ENCODE peak calls at places on chromosomes 4 and X, in four cellular contexts. F is H1, L is SK-N-SH, Z is K562. X is an unnamed sample.
A peak's percentile ranks its signal among the peaks of the same experiment; 100 is the strongest.

GRCh38 chr4:149884529-149885206 is 69.0 kb upstream of the IQCM start:
- DNase-seq in L (no peak), F (no peak), Z (no peak), X (no peak)

GRCh38 chr4:182917182-182918043 is at the start of gene DCTD:
- DNase-seq in Z (peak; percentile 84), L (peak; percentile 91), F (peak; percentile 74), X (no peak)

GRCh38 chr4:158809611-158810486 is 41.0 kb downstream of the FNIP2 start:
- DNase-seq in Z (peak; percentile 36), F (no peak), L (no peak), X (peak; percentile 6)

GRCh38 chr4:109434007-109434792 is 585 bp downstream of the SEC24B start:
- DNase-seq in F (peak; percentile 56), Z (peak; percentile 59), L (peak; percentile 64), X (no peak)

GRCh38 chr4:100569196-100569595 is 51.4 kb upstream of the EMCN start:
- DNase-seq in F (no peak), Z (no peak), L (no peak), X (no peak)

GRCh38 chr4:2348786-2349185 is 69.7 kb downstream of the ZFYVE28 start:
- DNase-seq in Z (no peak), F (no peak), L (no peak), X (no peak)

GRCh38 chrX:11423362-11423818 is 130.2 kb downstream of the AMELX start:
- DNase-seq in Z (peak; percentile 79), L (no peak), F (no peak), X (no peak)

GRCh38 chr4:2948895-2949781 is 14.1 kb downstream of the NOP14 start:
- DNase-seq in Z (no peak), F (no peak), L (no peak), X (peak; percentile 22)

GRCh38 chrX:77788050-77788449 is 2.0 kb upstream of the ATRX start:
- DNase-seq in F (no peak), Z (peak; percentile 39), L (no peak), X (peak; percentile 26)

GRCh38 chr4:22556411-22556969 is 40.6 kb upstream of the ADGRA3 start:
- DNase-seq in L (no peak), Z (no peak), F (no peak), X (no peak)

GRCh38 chrX:84339507-84340364 is 151.7 kb upstream of the RPS6KA6 start:
- DNase-seq in L (peak; percentile 6), Z (peak; percentile 4), F (no peak), X (no peak)

GRCh38 chrX:148203531-148203930 is 222.4 kb downstream of the FMR1NB start:
- DNase-seq in L (no peak), F (no peak), Z (no peak), X (no peak)

GRCh38 chr4:107853444-107854325 is 29.0 kb downstream of the SGMS2 start:
- DNase-seq in Z (no peak), L (no peak), F (no peak), X (peak; percentile 42)

GRCh38 chr4:30256105-30256828 is 463.9 kb upstream of the PCDH7 start:
- DNase-seq in Z (no peak), L (no peak), F (no peak), X (no peak)

GRCh38 chr4:94690851-94691254 is 66.9 kb upstream of the BMPR1B start:
- DNase-seq in L (no peak), Z (no peak), F (no peak), X (no peak)

GRCh38 chr4:106603471-106603870 is 234.9 kb upstream of the GIMD1 start:
- DNase-seq in F (no peak), L (no peak), Z (no peak), X (no peak)

DNA sequence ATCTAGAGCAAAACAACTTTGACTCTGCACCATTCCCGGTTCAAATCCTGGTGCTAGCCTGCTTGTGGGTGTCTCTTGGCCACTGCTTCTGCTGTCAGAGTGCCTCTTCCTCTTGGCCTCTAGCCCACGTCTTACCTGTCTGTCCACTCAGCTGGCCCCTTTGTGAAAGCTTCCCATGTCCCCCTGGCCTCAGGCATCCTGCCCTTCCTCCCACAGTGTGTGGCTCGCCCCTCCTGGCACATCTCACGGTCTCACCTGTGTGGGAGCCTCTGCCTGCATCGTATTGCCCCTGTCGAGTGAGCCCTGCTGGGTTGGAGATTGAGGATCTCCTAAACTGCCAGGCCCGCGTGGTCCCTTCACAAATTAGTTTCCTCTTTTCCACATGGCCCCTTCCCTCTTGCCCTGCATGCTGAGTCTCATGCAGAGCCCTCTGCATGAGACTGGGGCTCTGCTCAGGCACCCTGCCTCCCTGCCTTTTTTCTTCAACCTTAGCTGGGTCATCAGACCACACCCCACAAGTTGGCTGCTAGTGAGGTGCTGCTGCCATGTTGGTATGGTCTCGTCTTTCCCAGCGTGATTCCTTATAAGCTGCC is 53.7 kb upstream of the TADA2B start:
- DNase-seq in F (no peak), Z (no peak), L (no peak), X (no peak)
- H3K4me1 ChIP-seq in F (peaks cover 10% of the 10 kb centered on the region), Z (peaks cover 39% of the 10 kb centered on the region), L (peaks cover 66% of the 10 kb centered on the region), X (peaks cover 40% of the 10 kb centered on the region)

DNA sequence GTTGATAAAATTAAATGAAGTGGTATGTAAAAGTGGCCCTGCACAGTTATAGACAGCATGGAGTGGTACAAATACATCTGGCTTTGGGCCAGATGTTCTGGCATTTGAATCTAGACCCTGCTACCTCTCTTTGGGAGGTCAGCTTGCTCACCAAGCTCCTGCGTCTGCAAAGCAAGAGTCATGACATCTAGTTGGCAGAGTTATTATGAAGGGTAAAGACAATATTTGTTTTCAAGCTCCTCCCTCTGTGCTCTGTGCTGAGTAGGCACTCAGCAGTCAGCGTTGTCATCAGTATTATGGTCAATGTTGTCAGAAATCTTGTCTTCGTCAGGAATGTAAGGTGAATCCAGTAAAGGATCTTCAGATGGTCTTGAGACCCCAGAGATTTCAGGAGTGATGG is 55.8 kb downstream of the CCNI start:
- DNase-seq in L (no peak), Z (no peak), F (no peak), X (no peak)
- H3K9ac ChIP-seq in L (no peak overlapping the region), Z (no peak overlapping the region), F (no peak overlapping the region), X (no peak overlapping the region)

GRCh38 chr4:118981171-118981838 is 92.7 kb downstream of the SYNPO2 start:
- DNase-seq in L (no peak), F (no peak), Z (no peak), X (no peak)
- TF ChIP-seq POLR2AphosphoS5 in L (no peak), F (no peak), Z (no peak), X (no peak)

DNA sequence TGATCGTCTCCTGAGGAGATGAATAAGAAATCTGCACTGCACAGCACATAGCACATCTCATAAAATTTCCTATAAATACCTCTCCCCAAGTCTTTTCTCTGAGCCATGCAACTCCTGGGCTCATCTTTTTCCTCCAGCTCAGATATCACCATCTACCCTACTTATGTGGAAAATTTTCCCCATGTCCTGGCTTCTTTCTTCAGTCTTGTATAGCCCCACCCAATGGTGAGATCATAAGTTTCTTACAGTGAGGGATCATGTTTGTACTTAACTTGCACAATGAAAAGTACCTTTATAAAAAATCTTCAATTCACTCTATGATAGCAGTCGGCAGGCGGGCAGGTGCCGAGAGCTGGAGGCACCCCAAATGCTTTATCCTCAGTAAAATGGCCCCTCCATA is 198.6 kb upstream of the S100G start:
- DNase-seq in F (no peak), Z (no peak), L (no peak), X (no peak)
- H3K4me1 ChIP-seq in F (no peaks in the 10 kb centered on the region), Z (no peaks in the 10 kb centered on the region), L (peaks cover 2% of the 10 kb centered on the region), X (no peaks in the 10 kb centered on the region)

GRCh38 chr4:176906693-176907092 is 114.0 kb upstream of the VEGFC start:
- DNase-seq in Z (no peak), F (no peak), L (no peak), X (no peak)

GRCh38 chr4:176897226-176897625 is 104.5 kb upstream of the VEGFC start:
- DNase-seq in F (no peak), L (no peak), Z (no peak), X (no peak)

GRCh38 chr4:176898791-176899190 is 106.1 kb upstream of the VEGFC start:
- DNase-seq in Z (no peak), F (no peak), L (no peak), X (no peak)

DNA sequence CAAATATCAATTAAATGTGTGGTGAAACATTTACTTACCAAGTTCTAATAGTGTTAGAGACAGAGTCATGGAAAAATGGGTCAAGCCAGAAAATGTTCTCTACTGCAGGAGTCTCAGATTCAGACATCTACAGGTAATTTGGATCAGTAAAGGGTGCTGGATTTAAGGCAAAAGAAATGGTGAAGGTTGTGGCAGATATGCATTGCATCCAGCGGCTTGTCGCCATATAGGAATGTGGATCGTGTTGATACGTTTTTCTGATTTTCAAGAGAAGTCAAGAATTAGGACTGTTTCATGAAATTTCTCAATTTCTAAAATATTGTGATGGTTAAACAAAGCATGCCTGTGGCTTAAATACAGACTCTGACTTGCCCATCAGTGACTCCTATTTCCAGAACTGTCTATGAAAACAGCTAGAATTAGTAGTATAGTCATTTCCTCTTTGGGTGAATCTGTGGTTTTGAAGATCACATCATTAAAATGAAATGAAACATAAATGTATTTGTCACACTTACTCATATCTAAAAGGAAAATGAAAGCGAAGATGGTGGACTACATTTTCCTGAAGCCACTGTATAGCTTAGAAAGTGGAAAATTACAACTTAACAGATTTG is 110.1 kb upstream of the VEGFC start:
- DNase-seq in Z (no peak), F (no peak), L (no peak), X (no peak)
- H3K9ac ChIP-seq in Z (no peak overlapping the region), F (no peak overlapping the region), L (peak overlapping the region; percentile 65), X (no peak overlapping the region)

DNA sequence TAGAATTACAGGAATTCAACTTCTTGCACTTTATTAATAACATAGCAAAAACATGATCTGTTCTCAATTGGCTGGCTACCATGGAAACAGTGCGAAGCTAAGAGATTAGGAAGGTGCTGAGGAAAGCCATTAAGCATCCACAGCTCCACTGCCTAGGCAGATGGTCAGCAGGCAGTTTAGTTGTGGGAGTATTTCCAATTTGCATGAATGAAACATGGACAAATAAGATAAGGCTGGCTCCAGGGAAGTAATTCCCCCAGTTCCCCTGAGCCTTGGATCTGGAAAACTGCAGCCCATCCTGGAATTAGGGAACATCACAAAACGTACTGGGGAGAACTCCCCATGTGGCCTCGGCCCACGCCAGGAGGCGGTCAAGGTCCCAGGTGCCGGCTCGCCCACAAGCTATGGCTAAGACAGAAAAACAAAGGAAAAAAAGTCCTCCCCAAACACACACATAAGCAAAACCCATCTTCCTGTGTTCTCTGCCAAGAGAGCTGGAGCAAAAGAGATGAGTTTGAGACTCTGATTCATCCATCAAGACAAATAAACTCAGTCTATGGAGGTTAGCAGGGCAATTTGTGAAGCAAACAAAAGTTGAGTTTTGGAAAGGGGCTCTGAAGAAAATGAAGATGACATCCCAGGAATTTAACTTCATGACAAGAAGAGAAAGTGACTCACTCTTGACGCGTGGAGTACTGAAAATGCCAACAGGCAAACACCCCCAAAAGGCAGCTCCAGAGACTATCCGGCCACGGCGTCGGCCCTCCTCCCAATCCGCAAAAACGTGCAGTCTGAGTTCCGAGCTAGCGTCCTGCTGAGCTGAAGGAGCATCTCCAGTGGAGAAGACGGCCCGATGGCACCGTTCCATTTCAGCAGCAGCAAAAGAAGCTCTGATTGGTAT is 45.1 kb downstream of the IGFBP7 start:
- DNase-seq in L (peak; percentile 50), Z (no peak), F (no peak), X (no peak)
- TF ChIP-seq POLR2AphosphoS5 in L (no peak), Z (no peak), F (no peak), X (no peak)

GRCh38 chrX:46959101-46959500 is 46.9 kb downstream of the JADE3 start:
- DNase-seq in L (no peak), Z (no peak), F (no peak), X (no peak)
- H3K4me1 ChIP-seq in L (peaks cover 5% of the 10 kb centered on the region), Z (no peaks in the 10 kb centered on the region), F (peaks cover 6% of the 10 kb centered on the region), X (peaks cover 13% of the 10 kb centered on the region)

GRCh38 chr4:140308366-140309123 is 64.9 kb upstream of the SCOC start:
- DNase-seq in F (no peak), Z (no peak), L (no peak), X (no peak)
- H3K9ac ChIP-seq in F (no peak overlapping the region), Z (no peak overlapping the region), L (peak overlapping the region; percentile 26), X (no peak overlapping the region)